ENCODE peak calls at places on chromosomes 6 and 20, in four cellular contexts. B is AG09309, I is foreskin fibroblast, E is IMR-90. Y is an unnamed sample.
A peak's percentile ranks its signal among the peaks of the same experiment; 100 is the strongest.

GRCh38 chr6:125947581-125947980 is 9.0 kb upstream of the HINT3 start:
- DNase-seq in E (peak; percentile 49), I (peak; percentile 77), B (no peak), Y (peak; percentile 52)

GRCh38 chr6:168128631-168129291 is 49.7 kb upstream of the FRMD1 start:
- DNase-seq in E (no peak), I (no peak), B (no peak), Y (no peak)

GRCh38 chr6:128743974-128744765 is 138.8 kb upstream of the LAMA2 start:
- DNase-seq in I (no peak), B (no peak), E (no peak), Y (no peak)

GRCh38 chr20:41098703-41099250 is 38.6 kb upstream of the PLCG1 start:
- DNase-seq in B (peak; percentile 74), E (peak; percentile 73), I (peak; percentile 81), Y (peak; percentile 51)

GRCh38 chr6:132811276-132811675 is 3.1 kb upstream of the RPS12 start:
- DNase-seq in E (peak; percentile 35), B (no peak), I (peak; percentile 77), Y (no peak)

GRCh38 chr6:144334150-144334708 is 49.1 kb downstream of the UTRN start:
- DNase-seq in E (no peak), B (no peak), I (no peak), Y (no peak)

GRCh38 chr6:142322066-142322465 is 20.3 kb downstream of the ADGRG6 start:
- DNase-seq in I (no peak), E (no peak), B (no peak), Y (no peak)

GRCh38 chr6:128235556-128235955 is 284.8 kb downstream of the PTPRK start:
- DNase-seq in B (no peak), E (no peak), I (peak; percentile 31), Y (no peak)

GRCh38 chr6:1437553-1438406 is 48.4 kb downstream of the FOXF2 start:
- DNase-seq in I (no peak), E (no peak), B (no peak), Y (no peak)

GRCh38 chr20:40920291-40920690 is 108.3 kb upstream of the TOP1 start:
- DNase-seq in B (no peak), E (no peak), I (no peak), Y (no peak)

GRCh38 chr6:163756079-163756478 is 341.6 kb downstream of the QKI start:
- DNase-seq in I (no peak), B (no peak), E (peak; percentile 21), Y (no peak)

GRCh38 chr6:123747515-123747914 is 56.1 kb upstream of the NKAIN2 start:
- DNase-seq in B (no peak), E (no peak), I (no peak), Y (no peak)

GRCh38 chr20:59317332-59317731 is 16.9 kb downstream of the EDN3 start:
- DNase-seq in B (no peak), E (no peak), I (no peak), Y (no peak)

GRCh38 chr6:30763618-30764489 is 19.5 kb upstream of the IER3 start:
- DNase-seq in I (peak; percentile 39), B (no peak), E (peak; percentile 54), Y (no peak)

GRCh38 chr20:47857142-47857993 is 72.1 kb upstream of the SULF2 start:
- DNase-seq in E (no peak), I (no peak), B (no peak), Y (no peak)

GRCh38 chr6:26520088-26520839 is 17.9 kb upstream of the HMGN4 start:
- DNase-seq in E (no peak), I (no peak), B (no peak), Y (no peak)

GRCh38 chr6:158475344-158476302 is 84.3 kb upstream of the TMEM181 start:
- DNase-seq in E (peak; percentile 57), I (peak; percentile 83), B (peak; percentile 64), Y (peak; percentile 67)

GRCh38 chr20:23152308-23152892 is 66.3 kb upstream of the CD93 start:
- DNase-seq in E (peak; percentile 88), I (peak; percentile 94), B (peak; percentile 57), Y (peak; percentile 70)

GRCh38 chr6:109466212-109466923 is 10.8 kb upstream of the MICAL1 start:
- DNase-seq in B (no peak), E (no peak), I (no peak), Y (no peak)

GRCh38 chr20:20204326-20204725 is 152.0 kb downstream of the CFAP61 start:
- DNase-seq in B (no peak), I (no peak), E (no peak), Y (no peak)

GRCh38 chr20:63090682-63091571 is 84.2 kb upstream of the BHLHE23 start:
- DNase-seq in B (no peak), I (no peak), E (no peak), Y (no peak)

GRCh38 chr6:170271771-170272314 is 19.0 kb downstream of the DLL1 start:
- DNase-seq in I (no peak), E (no peak), B (no peak), Y (no peak)

GRCh38 chr20:58668901-58669286 is 17.8 kb downstream of the STX16 start:
- DNase-seq in B (no peak), E (no peak), I (no peak), Y (no peak)

GRCh38 chr20:51803157-51803854 is 985 bp upstream of the SALL4 start:
- DNase-seq in I (no peak), B (no peak), E (peak; percentile 6), Y (peak; percentile 60)

GRCh38 chr6:168533428-168533827 is 92.4 kb downstream of the SMOC2 start:
- DNase-seq in I (no peak), E (no peak), B (no peak), Y (no peak)

GRCh38 chr6:46062312-46062711 is 46.7 kb upstream of the CLIC5 start:
- DNase-seq in B (no peak), E (no peak), I (no peak), Y (no peak)

GRCh38 chr20:17556842-17557674 is 12.8 kb upstream of the DSTN start:
- DNase-seq in E (peak; percentile 34), I (peak; percentile 71), B (no peak), Y (peak; percentile 58)

GRCh38 chr20:13231031-13231752 is 10.1 kb downstream of the ISM1 start:
- DNase-seq in I (peak; percentile 91), B (peak; percentile 66), E (peak; percentile 28), Y (peak; percentile 2)

DNA sequence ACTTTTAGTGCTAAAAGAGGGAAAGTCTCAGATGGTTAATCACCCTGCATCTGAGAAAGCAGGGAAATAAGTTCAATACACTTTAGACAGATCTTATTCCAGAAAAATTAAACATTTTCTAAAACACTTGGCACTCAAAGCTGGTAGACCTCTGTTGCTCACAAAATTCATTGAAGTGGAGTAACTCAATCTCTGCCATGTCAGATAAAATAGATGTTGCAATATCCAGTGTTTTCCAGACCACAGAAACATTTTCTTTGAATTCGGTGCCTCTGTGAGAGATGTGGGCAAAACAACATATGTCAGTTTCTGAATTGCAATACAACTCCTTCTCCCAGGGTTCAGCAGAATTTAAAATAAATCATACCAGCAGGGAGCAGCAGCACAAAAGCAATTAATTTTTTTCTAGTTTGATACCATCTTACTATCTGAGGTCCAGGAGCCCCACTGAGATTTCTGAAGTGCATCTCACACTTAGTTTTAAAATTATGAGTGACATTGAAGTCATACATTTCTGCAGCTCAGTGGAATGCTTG is 11.3 kb upstream of the PKHD1 start:
- DNase-seq in E (no peak), I (no peak), B (no peak), Y (no peak)
- TF ChIP-seq CTCF in E (no peak), I (no peak), B (no peak), Y (no peak)

DNA sequence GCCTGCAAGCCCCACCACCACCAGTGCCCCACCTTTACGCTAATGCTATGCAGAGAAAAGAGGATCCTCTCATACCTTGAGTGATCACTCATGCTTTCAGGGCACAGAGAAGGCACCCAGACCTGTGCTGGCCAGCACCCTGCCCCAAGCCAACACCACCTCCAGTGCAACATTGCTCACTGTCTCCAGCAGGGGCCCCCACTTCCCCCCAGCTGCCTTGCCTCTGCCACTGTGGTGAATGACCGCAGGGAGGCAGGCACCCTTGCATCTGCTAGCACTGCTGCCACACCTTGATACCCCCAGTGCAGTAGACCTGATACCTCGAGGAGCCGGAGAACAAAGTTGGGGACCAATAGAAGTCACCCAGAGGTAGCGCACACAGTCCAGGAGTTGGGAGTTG is 139.2 kb upstream of the PLN start:
- DNase-seq in E (no peak), B (no peak), I (no peak), Y (no peak)
- TF ChIP-seq CTCF in E (no peak), B (no peak), I (no peak), Y (no peak)

GRCh38 chr20:50308513-50309279 is 118.1 kb downstream of the CEBPB start:
- DNase-seq in I (peak; percentile 99), B (peak; percentile 98), E (peak; percentile 100), Y (peak; percentile 95)
- TF ChIP-seq CTCF in I (no peak), B (peak; percentile 22), E (peak; percentile 26), Y (peak; percentile 66)

GRCh38 chr20:1204547-1204946 is 1.3 kb downstream of the C20orf202 start:
- DNase-seq in B (no peak), E (no peak), I (no peak), Y (no peak)
- TF ChIP-seq CTCF in B (no peak), E (no peak), I (no peak), Y (no peak)

DNA sequence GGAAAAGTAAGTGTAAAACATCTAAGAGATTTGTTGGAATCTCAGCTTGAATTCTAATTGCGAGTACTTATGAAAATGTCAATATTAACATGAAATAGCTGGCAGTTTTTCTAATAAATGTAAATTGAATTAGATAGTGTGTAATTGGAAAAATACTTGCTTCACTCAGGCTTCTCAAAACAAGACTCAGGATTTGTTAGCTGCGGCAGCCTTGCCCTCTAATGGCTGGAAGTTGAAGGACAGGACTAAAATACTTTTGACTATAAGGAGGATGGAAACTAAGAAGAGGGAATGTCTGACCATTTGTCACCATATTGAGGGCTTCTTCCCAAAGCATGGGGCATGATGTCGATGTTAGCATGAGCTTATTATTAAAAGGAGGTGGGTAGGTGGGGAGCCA is 227.0 kb downstream of the UST start:
- DNase-seq in B (no peak), E (peak; percentile 66), I (peak; percentile 74), Y (peak; percentile 48)
- TF ChIP-seq CTCF in B (peak; percentile 73), E (peak; percentile 71), I (peak; percentile 61), Y (peak; percentile 77)